ENCODE peak calls at places on chromosomes 4 and X, in four cellular contexts. One of them, this sample, is unnamed.

GRCh38 chr4:55754754-55755350 is 64.7 kb upstream of the EXOC1L start:
- DNase-seq in A549: no peak
- DNase-seq in NCI-H82: no peak
- DNase-seq in activated CD4-positive, alpha-beta T cell treated with anti-CD3 and anti-CD28 coated beads for 24 hours: no peak
- DNase-seq in this sample: no peak

GRCh38 chrX:138875472-138875871 is 164.0 kb upstream of the FGF13 start:
- DNase-seq in activated CD4-positive, alpha-beta T cell treated with anti-CD3 and anti-CD28 coated beads for 24 hours: no peak
- DNase-seq in A549: no peak
- DNase-seq in NCI-H82: no peak
- DNase-seq in this sample: no peak

GRCh38 chr4:74284074-74284473 is 24.2 kb upstream of the EPGN start:
- DNase-seq in NCI-H82: no peak
- DNase-seq in activated CD4-positive, alpha-beta T cell treated with anti-CD3 and anti-CD28 coated beads for 24 hours: no peak
- DNase-seq in A549: peak; percentile 6
- DNase-seq in this sample: no peak

GRCh38 chr4:61200991-61201526 is 933 bp downstream of the ADGRL3 start:
- DNase-seq in A549: no peak
- DNase-seq in NCI-H82: peak; percentile 48
- DNase-seq in activated CD4-positive, alpha-beta T cell treated with anti-CD3 and anti-CD28 coated beads for 24 hours: no peak
- DNase-seq in this sample: peak; percentile 26

GRCh38 chrX:128021566-128021965 is 30.6 kb downstream of the ACTRT1 start:
- DNase-seq in activated CD4-positive, alpha-beta T cell treated with anti-CD3 and anti-CD28 coated beads for 24 hours: no peak
- DNase-seq in A549: no peak
- DNase-seq in NCI-H82: no peak
- DNase-seq in this sample: no peak

GRCh38 chrX:134969726-134970125 is 21.1 kb upstream of the SMIM10 start:
- DNase-seq in activated CD4-positive, alpha-beta T cell treated with anti-CD3 and anti-CD28 coated beads for 24 hours: no peak
- DNase-seq in NCI-H82: no peak
- DNase-seq in A549: no peak
- DNase-seq in this sample: no peak

GRCh38 chr4:5338511-5338910 is 287.2 kb downstream of the STK32B start:
- DNase-seq in activated CD4-positive, alpha-beta T cell treated with anti-CD3 and anti-CD28 coated beads for 24 hours: no peak
- DNase-seq in NCI-H82: no peak
- DNase-seq in A549: no peak
- DNase-seq in this sample: no peak

GRCh38 chr4:158229768-158230167 is 19.5 kb downstream of the TMEM144 start:
- DNase-seq in activated CD4-positive, alpha-beta T cell treated with anti-CD3 and anti-CD28 coated beads for 24 hours: no peak
- DNase-seq in NCI-H82: no peak
- DNase-seq in A549: no peak
- DNase-seq in this sample: peak; percentile 45

GRCh38 chr4:143700420-143701352 is at the start of gene FREM3:
- DNase-seq in NCI-H82: peak; percentile 38
- DNase-seq in A549: no peak
- DNase-seq in activated CD4-positive, alpha-beta T cell treated with anti-CD3 and anti-CD28 coated beads for 24 hours: no peak
- DNase-seq in this sample: peak; percentile 63

GRCh38 chrX:20968996-20969395 is 405.2 kb upstream of the CNKSR2 start:
- DNase-seq in activated CD4-positive, alpha-beta T cell treated with anti-CD3 and anti-CD28 coated beads for 24 hours: no peak
- DNase-seq in A549: peak; percentile 11
- DNase-seq in NCI-H82: no peak
- DNase-seq in this sample: no peak

GRCh38 chr4:86302242-86302641 is 57.6 kb downstream of the MAPK10 start:
- DNase-seq in activated CD4-positive, alpha-beta T cell treated with anti-CD3 and anti-CD28 coated beads for 24 hours: no peak
- DNase-seq in A549: no peak
- DNase-seq in NCI-H82: peak; percentile 2
- DNase-seq in this sample: no peak

GRCh38 chr4:77501851-77502250 is 103.8 kb upstream of the CXCL13 start:
- DNase-seq in activated CD4-positive, alpha-beta T cell treated with anti-CD3 and anti-CD28 coated beads for 24 hours: no peak
- DNase-seq in NCI-H82: no peak
- DNase-seq in A549: no peak
- DNase-seq in this sample: no peak

GRCh38 chrX:111506826-111507225 is 4.6 kb upstream of the SERTM2 start:
- DNase-seq in activated CD4-positive, alpha-beta T cell treated with anti-CD3 and anti-CD28 coated beads for 24 hours: no peak
- DNase-seq in A549: no peak
- DNase-seq in NCI-H82: no peak
- DNase-seq in this sample: no peak

GRCh38 chrX:37347420-37347819 is 1.7 kb upstream of the PRRG1 start:
- DNase-seq in activated CD4-positive, alpha-beta T cell treated with anti-CD3 and anti-CD28 coated beads for 24 hours: no peak
- DNase-seq in A549: no peak
- DNase-seq in NCI-H82: no peak
- DNase-seq in this sample: no peak

GRCh38 chrX:16869393-16870094 is 618 bp downstream of the RBBP7 start:
- DNase-seq in activated CD4-positive, alpha-beta T cell treated with anti-CD3 and anti-CD28 coated beads for 24 hours: peak; percentile 25
- DNase-seq in NCI-H82: peak; percentile 62
- DNase-seq in A549: peak; percentile 32
- DNase-seq in this sample: peak; percentile 55

GRCh38 chr4:827209-828081 is 1.5 kb upstream of the CPLX1 start:
- DNase-seq in A549: no peak
- DNase-seq in activated CD4-positive, alpha-beta T cell treated with anti-CD3 and anti-CD28 coated beads for 24 hours: no peak
- DNase-seq in NCI-H82: peak; percentile 28
- DNase-seq in this sample: peak; percentile 75

GRCh38 chr4:153713840-153714239 is 29.8 kb downstream of the TLR2 start:
- DNase-seq in activated CD4-positive, alpha-beta T cell treated with anti-CD3 and anti-CD28 coated beads for 24 hours: no peak
- DNase-seq in A549: no peak
- DNase-seq in NCI-H82: no peak
- DNase-seq in this sample: no peak

GRCh38 chr4:17066241-17066640 is 167.8 kb upstream of the LDB2 start:
- DNase-seq in A549: no peak
- DNase-seq in activated CD4-positive, alpha-beta T cell treated with anti-CD3 and anti-CD28 coated beads for 24 hours: no peak
- DNase-seq in NCI-H82: no peak
- DNase-seq in this sample: no peak

GRCh38 chrX:151776113-151776790 is 41.7 kb downstream of the CNGA2 start:
- DNase-seq in NCI-H82: no peak
- DNase-seq in A549: no peak
- DNase-seq in activated CD4-positive, alpha-beta T cell treated with anti-CD3 and anti-CD28 coated beads for 24 hours: no peak
- DNase-seq in this sample: no peak

GRCh38 chr4:174358823-174359222 is 75.1 kb downstream of the CEP44 start:
- DNase-seq in NCI-H82: no peak
- DNase-seq in activated CD4-positive, alpha-beta T cell treated with anti-CD3 and anti-CD28 coated beads for 24 hours: no peak
- DNase-seq in A549: no peak
- DNase-seq in this sample: no peak

GRCh38 chrX:54479471-54480122 is 16.4 kb downstream of the FGD1 start:
- DNase-seq in A549: no peak
- DNase-seq in activated CD4-positive, alpha-beta T cell treated with anti-CD3 and anti-CD28 coated beads for 24 hours: no peak
- DNase-seq in NCI-H82: peak; percentile 70
- DNase-seq in this sample: peak; percentile 22

GRCh38 chrX:23509256-23509655 is 158.0 kb upstream of the PRDX4 start:
- DNase-seq in A549: no peak
- DNase-seq in activated CD4-positive, alpha-beta T cell treated with anti-CD3 and anti-CD28 coated beads for 24 hours: no peak
- DNase-seq in NCI-H82: no peak
- DNase-seq in this sample: no peak

GRCh38 chrX:40273356-40274050 is 175.7 kb upstream of the BCOR start:
- DNase-seq in A549: no peak
- DNase-seq in activated CD4-positive, alpha-beta T cell treated with anti-CD3 and anti-CD28 coated beads for 24 hours: no peak
- DNase-seq in NCI-H82: no peak
- DNase-seq in this sample: no peak

GRCh38 chr4:105140684-105141490 is 5.8 kb upstream of the TET2 start:
- DNase-seq in activated CD4-positive, alpha-beta T cell treated with anti-CD3 and anti-CD28 coated beads for 24 hours: no peak
- DNase-seq in NCI-H82: peak; percentile 63
- DNase-seq in A549: peak; percentile 37
- DNase-seq in this sample: peak; percentile 43

GRCh38 chrX:44747317-44747716 is 96.5 kb upstream of the DUSP21 start:
- DNase-seq in A549: no peak
- DNase-seq in NCI-H82: peak; percentile 7
- DNase-seq in activated CD4-positive, alpha-beta T cell treated with anti-CD3 and anti-CD28 coated beads for 24 hours: no peak
- DNase-seq in this sample: no peak

GRCh38 chr4:173960398-173960797 is 323.1 kb downstream of the FBXO8 start:
- DNase-seq in A549: no peak
- DNase-seq in activated CD4-positive, alpha-beta T cell treated with anti-CD3 and anti-CD28 coated beads for 24 hours: no peak
- DNase-seq in NCI-H82: no peak
- DNase-seq in this sample: no peak

GRCh38 chr4:138788857-138789256 is 226.7 kb upstream of the NOCT start:
- DNase-seq in NCI-H82: no peak
- DNase-seq in A549: no peak
- DNase-seq in activated CD4-positive, alpha-beta T cell treated with anti-CD3 and anti-CD28 coated beads for 24 hours: no peak
- DNase-seq in this sample: no peak

GRCh38 chr4:27000820-27001219 is 140.2 kb downstream of the STIM2 start:
- DNase-seq in NCI-H82: peak; percentile 15
- DNase-seq in A549: peak; percentile 14
- DNase-seq in activated CD4-positive, alpha-beta T cell treated with anti-CD3 and anti-CD28 coated beads for 24 hours: no peak
- DNase-seq in this sample: peak; percentile 25

GRCh38 chr4:24886596-24886995 is 26.2 kb downstream of the CCDC149 start:
- DNase-seq in activated CD4-positive, alpha-beta T cell treated with anti-CD3 and anti-CD28 coated beads for 24 hours: no peak
- DNase-seq in NCI-H82: no peak
- DNase-seq in A549: no peak
- DNase-seq in this sample: no peak

GRCh38 chr4:140790171-140790570 is 34.0 kb upstream of the TBC1D9 start:
- DNase-seq in A549: no peak
- DNase-seq in NCI-H82: no peak
- DNase-seq in activated CD4-positive, alpha-beta T cell treated with anti-CD3 and anti-CD28 coated beads for 24 hours: no peak
- DNase-seq in this sample: no peak

GRCh38 chr4:145583656-145584055 is 35.5 kb upstream of the MMAA start:
- DNase-seq in A549: no peak
- DNase-seq in activated CD4-positive, alpha-beta T cell treated with anti-CD3 and anti-CD28 coated beads for 24 hours: no peak
- DNase-seq in NCI-H82: no peak
- DNase-seq in this sample: no peak

GRCh38 chr4:73257995-73258667 is 467 bp downstream of the ANKRD17 start:
- DNase-seq in NCI-H82: peak; percentile 72
- DNase-seq in A549: peak; percentile 19
- DNase-seq in activated CD4-positive, alpha-beta T cell treated with anti-CD3 and anti-CD28 coated beads for 24 hours: no peak
- DNase-seq in this sample: peak; percentile 44

GRCh38 chrX:2954541-2954940 is 25.4 kb upstream of the ARSD start:
- DNase-seq in NCI-H82: no peak
- DNase-seq in activated CD4-positive, alpha-beta T cell treated with anti-CD3 and anti-CD28 coated beads for 24 hours: no peak
- DNase-seq in A549: no peak
- DNase-seq in this sample: no peak

GRCh38 chr4:173289351-173289725 is 44.8 kb downstream of the HMGB2 start:
- DNase-seq in A549: no peak
- DNase-seq in NCI-H82: no peak
- DNase-seq in activated CD4-positive, alpha-beta T cell treated with anti-CD3 and anti-CD28 coated beads for 24 hours: no peak
- DNase-seq in this sample: no peak

GRCh38 chr4:158182736-158183135 is 9.9 kb upstream of the GASK1B start:
- DNase-seq in A549: no peak
- DNase-seq in activated CD4-positive, alpha-beta T cell treated with anti-CD3 and anti-CD28 coated beads for 24 hours: no peak
- DNase-seq in NCI-H82: peak; percentile 27
- DNase-seq in this sample: peak; percentile 96

GRCh38 chrX:153974003-153974725 is 1.6 kb downstream of the TMEM187 start:
- DNase-seq in A549: no peak
- DNase-seq in activated CD4-positive, alpha-beta T cell treated with anti-CD3 and anti-CD28 coated beads for 24 hours: no peak
- DNase-seq in NCI-H82: no peak
- DNase-seq in this sample: no peak

GRCh38 chr4:187084696-187085095 is 361.0 kb upstream of the FAT1 start:
- DNase-seq in activated CD4-positive, alpha-beta T cell treated with anti-CD3 and anti-CD28 coated beads for 24 hours: no peak
- DNase-seq in NCI-H82: no peak
- DNase-seq in A549: no peak
- DNase-seq in this sample: no peak

GRCh38 chrX:1360171-1360570 is 23.6 kb downstream of the IL3RA start:
- DNase-seq in A549: no peak
- DNase-seq in activated CD4-positive, alpha-beta T cell treated with anti-CD3 and anti-CD28 coated beads for 24 hours: no peak
- DNase-seq in NCI-H82: no peak
- DNase-seq in this sample: no peak

This sample was measured in WERI-Rb-1.